ENCODE peak calls at places on chromosomes 1 and 21, in eight cellular contexts. One of them, this sample, is unnamed.

GRCh38 chr1:221806984-221807383 is 65.1 kb upstream of the DUSP10 start:
- DNase-seq in esophagus squamous epithelium: no peak
- DNase-seq in pancreas: no peak
- DNase-seq in fibroblast of mammary gland: no peak
- DNase-seq in mammary epithelial cell: no peak
- DNase-seq in colonic mucosa: no peak
- DNase-seq in lower lobe of right lung: no peak
- DNase-seq in fibroblast of pulmonary artery: no peak
- DNase-seq in this sample: no peak

GRCh38 chr21:37136261-37136660 is 63.2 kb downstream of the TTC3 start:
- DNase-seq in esophagus squamous epithelium: no peak
- DNase-seq in pancreas: no peak
- DNase-seq in fibroblast of mammary gland: no peak
- DNase-seq in mammary epithelial cell: no peak
- DNase-seq in colonic mucosa: no peak
- DNase-seq in lower lobe of right lung: no peak
- DNase-seq in fibroblast of pulmonary artery: no peak
- DNase-seq in this sample: no peak

GRCh38 chr1:203083463-203083921 is 2.3 kb downstream of the MYOG start:
- DNase-seq in esophagus squamous epithelium: no peak
- DNase-seq in pancreas: no peak
- DNase-seq in fibroblast of mammary gland: no peak
- DNase-seq in mammary epithelial cell: no peak
- DNase-seq in colonic mucosa: peak
- DNase-seq in lower lobe of right lung: no peak
- DNase-seq in fibroblast of pulmonary artery: no peak
- DNase-seq in this sample: no peak

GRCh38 chr1:165644064-165644735 is 13.2 kb downstream of the MGST3 start:
- DNase-seq in esophagus squamous epithelium: no peak
- DNase-seq in pancreas: no peak
- DNase-seq in fibroblast of mammary gland: peak
- DNase-seq in mammary epithelial cell: peak
- DNase-seq in colonic mucosa: no peak
- DNase-seq in lower lobe of right lung: no peak
- DNase-seq in fibroblast of pulmonary artery: no peak
- DNase-seq in this sample: no peak

GRCh38 chr1:2382621-2383361 is 8.6 kb downstream of the MORN1 start:
- DNase-seq in esophagus squamous epithelium: no peak
- DNase-seq in pancreas: no peak
- DNase-seq in fibroblast of mammary gland: peak
- DNase-seq in mammary epithelial cell: peak
- DNase-seq in colonic mucosa: peak
- DNase-seq in lower lobe of right lung: peak
- DNase-seq in fibroblast of pulmonary artery: peak
- DNase-seq in this sample: no peak

GRCh38 chr1:97621955-97622354 is 298.9 kb downstream of the DPYD start:
- DNase-seq in esophagus squamous epithelium: no peak
- DNase-seq in pancreas: no peak
- DNase-seq in fibroblast of mammary gland: peak
- DNase-seq in mammary epithelial cell: peak
- DNase-seq in colonic mucosa: no peak
- DNase-seq in lower lobe of right lung: no peak
- DNase-seq in fibroblast of pulmonary artery: no peak
- DNase-seq in this sample: no peak

GRCh38 chr1:48222501-48223242 is at the start of gene SLC5A9:
- DNase-seq in esophagus squamous epithelium: no peak
- DNase-seq in pancreas: peak
- DNase-seq in fibroblast of mammary gland: no peak
- DNase-seq in mammary epithelial cell: no peak
- DNase-seq in colonic mucosa: no peak
- DNase-seq in lower lobe of right lung: no peak
- DNase-seq in fibroblast of pulmonary artery: no peak
- DNase-seq in this sample: no peak

GRCh38 chr1:246608616-246609376 is 42.5 kb downstream of the CNST start:
- DNase-seq in esophagus squamous epithelium: peak
- DNase-seq in pancreas: peak
- DNase-seq in fibroblast of mammary gland: peak
- DNase-seq in mammary epithelial cell: peak
- DNase-seq in colonic mucosa: peak
- DNase-seq in lower lobe of right lung: peak
- DNase-seq in fibroblast of pulmonary artery: peak
- DNase-seq in this sample: peak

GRCh38 chr1:56922070-56922469 is 43.7 kb downstream of the C8B start:
- DNase-seq in esophagus squamous epithelium: no peak
- DNase-seq in pancreas: no peak
- DNase-seq in fibroblast of mammary gland: no peak
- DNase-seq in mammary epithelial cell: no peak
- DNase-seq in colonic mucosa: no peak
- DNase-seq in lower lobe of right lung: no peak
- DNase-seq in fibroblast of pulmonary artery: no peak
- DNase-seq in this sample: no peak

GRCh38 chr1:239630767-239631166 is 244.4 kb downstream of the CHRM3 start:
- DNase-seq in esophagus squamous epithelium: no peak
- DNase-seq in pancreas: no peak
- DNase-seq in fibroblast of mammary gland: no peak
- DNase-seq in mammary epithelial cell: no peak
- DNase-seq in colonic mucosa: no peak
- DNase-seq in lower lobe of right lung: no peak
- DNase-seq in fibroblast of pulmonary artery: no peak
- DNase-seq in this sample: no peak

GRCh38 chr1:24090736-24091135 is 21.2 kb downstream of the MYOM3 start:
- DNase-seq in esophagus squamous epithelium: no peak
- DNase-seq in pancreas: no peak
- DNase-seq in fibroblast of mammary gland: no peak
- DNase-seq in mammary epithelial cell: no peak
- DNase-seq in colonic mucosa: no peak
- DNase-seq in lower lobe of right lung: peak
- DNase-seq in fibroblast of pulmonary artery: no peak
- DNase-seq in this sample: no peak

GRCh38 chr1:24094554-24094953 is 17.4 kb downstream of the MYOM3 start:
- DNase-seq in esophagus squamous epithelium: no peak
- DNase-seq in pancreas: no peak
- DNase-seq in fibroblast of mammary gland: no peak
- DNase-seq in mammary epithelial cell: no peak
- DNase-seq in colonic mucosa: no peak
- DNase-seq in lower lobe of right lung: peak
- DNase-seq in fibroblast of pulmonary artery: no peak
- DNase-seq in this sample: no peak

GRCh38 chr1:24091971-24092482 is 19.9 kb downstream of the MYOM3 start:
- DNase-seq in esophagus squamous epithelium: no peak
- DNase-seq in pancreas: no peak
- DNase-seq in fibroblast of mammary gland: no peak
- DNase-seq in mammary epithelial cell: no peak
- DNase-seq in colonic mucosa: no peak
- DNase-seq in lower lobe of right lung: peak
- DNase-seq in fibroblast of pulmonary artery: no peak
- DNase-seq in this sample: no peak

GRCh38 chr1:24093762-24094161 is 18.2 kb downstream of the MYOM3 start:
- DNase-seq in esophagus squamous epithelium: no peak
- DNase-seq in pancreas: no peak
- DNase-seq in fibroblast of mammary gland: no peak
- DNase-seq in mammary epithelial cell: no peak
- DNase-seq in colonic mucosa: no peak
- DNase-seq in lower lobe of right lung: peak
- DNase-seq in fibroblast of pulmonary artery: no peak
- DNase-seq in this sample: no peak

GRCh38 chr1:24092979-24093378 is 19.0 kb downstream of the MYOM3 start:
- DNase-seq in esophagus squamous epithelium: no peak
- DNase-seq in pancreas: no peak
- DNase-seq in fibroblast of mammary gland: no peak
- DNase-seq in mammary epithelial cell: no peak
- DNase-seq in colonic mucosa: no peak
- DNase-seq in lower lobe of right lung: peak
- DNase-seq in fibroblast of pulmonary artery: no peak
- DNase-seq in this sample: no peak
- H3K4me3 ChIP-seq in esophagus squamous epithelium: no peak
- H3K4me3 ChIP-seq in pancreas: no peak
- H3K4me3 ChIP-seq in fibroblast of mammary gland: no peak
- H3K4me3 ChIP-seq in mammary epithelial cell: no peak
- H3K4me3 ChIP-seq in colonic mucosa: no peak
- H3K4me3 ChIP-seq in lower lobe of right lung: no peak
- H3K4me3 ChIP-seq in fibroblast of pulmonary artery: no peak
- H3K4me3 ChIP-seq in this sample: no peak

GRCh38 chr1:117930173-117930447 is 571 bp downstream of the WDR3 start:
- DNase-seq in esophagus squamous epithelium: no peak
- DNase-seq in pancreas: no peak
- DNase-seq in fibroblast of mammary gland: no peak
- DNase-seq in mammary epithelial cell: no peak
- DNase-seq in colonic mucosa: no peak
- DNase-seq in lower lobe of right lung: no peak
- DNase-seq in fibroblast of pulmonary artery: no peak
- DNase-seq in this sample: no peak

GRCh38 chr1:117932576-117932975 is 3.0 kb downstream of the WDR3 start:
- DNase-seq in esophagus squamous epithelium: no peak
- DNase-seq in pancreas: peak
- DNase-seq in fibroblast of mammary gland: no peak
- DNase-seq in mammary epithelial cell: no peak
- DNase-seq in colonic mucosa: no peak
- DNase-seq in lower lobe of right lung: no peak
- DNase-seq in fibroblast of pulmonary artery: no peak
- DNase-seq in this sample: peak

GRCh38 chr1:117928881-117929339 is 511 bp downstream of the GDAP2 start:
- DNase-seq in esophagus squamous epithelium: no peak
- DNase-seq in pancreas: peak
- DNase-seq in fibroblast of mammary gland: peak
- DNase-seq in mammary epithelial cell: peak
- DNase-seq in colonic mucosa: peak
- DNase-seq in lower lobe of right lung: peak
- DNase-seq in fibroblast of pulmonary artery: peak
- DNase-seq in this sample: peak

GRCh38 chr1:117930484-117930883 is 945 bp downstream of the WDR3 start:
- DNase-seq in esophagus squamous epithelium: no peak
- DNase-seq in pancreas: no peak
- DNase-seq in fibroblast of mammary gland: no peak
- DNase-seq in mammary epithelial cell: peak
- DNase-seq in colonic mucosa: no peak
- DNase-seq in lower lobe of right lung: no peak
- DNase-seq in fibroblast of pulmonary artery: no peak
- DNase-seq in this sample: no peak

DNA sequence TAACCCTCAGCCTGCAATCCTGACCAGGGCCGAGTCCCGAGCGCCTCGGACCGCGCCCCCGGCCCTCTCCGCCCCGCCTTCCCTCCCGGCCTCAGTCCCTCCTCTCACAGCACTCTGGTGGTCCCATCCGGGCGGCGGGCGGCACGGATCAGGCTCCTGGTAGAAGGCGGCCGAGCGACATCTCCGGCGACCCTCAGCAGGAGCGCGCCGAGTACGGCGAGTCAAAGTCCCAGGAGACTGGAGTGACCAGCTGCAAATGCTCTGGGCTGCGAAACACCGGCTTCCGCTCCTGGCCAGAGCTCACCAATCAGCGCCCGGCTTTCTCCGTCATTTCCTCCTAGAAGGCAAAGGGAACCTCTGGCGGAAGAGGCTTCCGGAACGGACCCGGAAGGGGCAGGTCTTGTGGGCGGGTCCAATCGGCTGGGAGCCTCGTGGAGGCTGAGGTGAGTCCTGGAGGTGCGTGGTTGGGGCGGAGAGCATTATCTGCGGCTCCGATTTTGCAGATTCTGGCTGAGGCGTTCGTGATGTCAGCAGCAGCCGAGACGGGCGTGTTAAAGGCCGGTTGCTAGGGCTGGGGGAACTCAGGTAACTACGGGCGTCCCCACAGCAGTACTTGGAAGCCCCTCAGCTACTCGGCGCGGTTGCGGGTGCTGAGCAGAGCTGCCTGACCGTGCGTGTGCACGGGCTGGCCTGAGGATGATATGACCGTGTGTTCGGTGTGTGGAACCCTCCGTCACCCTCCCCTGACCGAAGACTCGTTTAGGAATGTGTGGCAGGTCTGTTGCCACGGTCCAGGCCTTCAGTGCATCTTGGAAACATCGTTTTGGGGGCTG is at the start of the genes GDAP2 and WDR3:
- DNase-seq in esophagus squamous epithelium: peak
- DNase-seq in pancreas: peak
- DNase-seq in fibroblast of mammary gland: peak
- DNase-seq in mammary epithelial cell: peak
- DNase-seq in colonic mucosa: peak
- DNase-seq in lower lobe of right lung: peak
- DNase-seq in fibroblast of pulmonary artery: peak
- DNase-seq in this sample: peak
- TF ChIP-seq CTCF in esophagus squamous epithelium: no peak
- TF ChIP-seq CTCF in pancreas: no peak
- TF ChIP-seq CTCF in fibroblast of mammary gland: no peak
- TF ChIP-seq CTCF in mammary epithelial cell: no peak
- TF ChIP-seq CTCF in colonic mucosa: no peak
- TF ChIP-seq CTCF in lower lobe of right lung: no peak
- TF ChIP-seq CTCF in fibroblast of pulmonary artery: no peak
- TF ChIP-seq CTCF in this sample: no peak

DNA sequence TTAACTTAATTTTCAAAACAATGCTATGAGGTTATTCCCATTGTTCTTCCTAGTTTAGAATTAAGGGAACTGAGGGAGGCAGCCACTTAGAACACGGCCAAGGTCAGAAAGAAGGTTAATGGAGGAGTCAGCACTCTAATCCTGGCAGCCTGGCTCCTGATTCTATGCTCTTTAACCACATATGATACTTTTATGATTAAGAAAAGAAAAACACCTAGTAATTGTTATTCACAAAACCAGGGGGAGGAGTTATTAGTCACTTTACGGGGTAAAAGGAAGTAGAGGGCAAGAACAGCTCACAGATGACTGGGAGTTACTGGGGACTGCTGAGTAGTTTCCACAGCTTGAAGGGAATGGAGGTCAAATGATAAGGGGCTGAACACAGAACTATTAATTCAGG is 38.6 kb downstream of the GADD45A start:
- DNase-seq in esophagus squamous epithelium: no peak
- DNase-seq in pancreas: no peak
- DNase-seq in fibroblast of mammary gland: peak
- DNase-seq in mammary epithelial cell: peak
- DNase-seq in colonic mucosa: no peak
- DNase-seq in lower lobe of right lung: no peak
- DNase-seq in fibroblast of pulmonary artery: peak
- DNase-seq in this sample: no peak
- H3K4me3 ChIP-seq in esophagus squamous epithelium: no peak
- H3K4me3 ChIP-seq in pancreas: no peak
- H3K4me3 ChIP-seq in fibroblast of mammary gland: no peak
- H3K4me3 ChIP-seq in mammary epithelial cell: no peak
- H3K4me3 ChIP-seq in colonic mucosa: no peak
- H3K4me3 ChIP-seq in lower lobe of right lung: no peak
- H3K4me3 ChIP-seq in fibroblast of pulmonary artery: peak
- H3K4me3 ChIP-seq in this sample: no peak

GRCh38 chr1:234515411-234515810 is 36.4 kb upstream of the TARBP1 start:
- DNase-seq in esophagus squamous epithelium: no peak
- DNase-seq in pancreas: no peak
- DNase-seq in fibroblast of mammary gland: peak
- DNase-seq in mammary epithelial cell: peak
- DNase-seq in colonic mucosa: no peak
- DNase-seq in lower lobe of right lung: no peak
- DNase-seq in fibroblast of pulmonary artery: peak
- DNase-seq in this sample: no peak
- TF ChIP-seq CTCF in esophagus squamous epithelium: no peak
- TF ChIP-seq CTCF in pancreas: no peak
- TF ChIP-seq CTCF in fibroblast of mammary gland: no peak
- TF ChIP-seq CTCF in mammary epithelial cell: no peak
- TF ChIP-seq CTCF in colonic mucosa: no peak
- TF ChIP-seq CTCF in lower lobe of right lung: no peak
- TF ChIP-seq CTCF in fibroblast of pulmonary artery: no peak
- TF ChIP-seq CTCF in this sample: no peak

GRCh38 chr1:227437495-227438008 is 119.3 kb upstream of the CDC42BPA start:
- DNase-seq in esophagus squamous epithelium: no peak
- DNase-seq in pancreas: no peak
- DNase-seq in fibroblast of mammary gland: peak
- DNase-seq in mammary epithelial cell: peak
- DNase-seq in colonic mucosa: no peak
- DNase-seq in lower lobe of right lung: no peak
- DNase-seq in fibroblast of pulmonary artery: peak
- DNase-seq in this sample: no peak
- H3K4me3 ChIP-seq in esophagus squamous epithelium: peak
- H3K4me3 ChIP-seq in pancreas: peak
- H3K4me3 ChIP-seq in fibroblast of mammary gland: peak
- H3K4me3 ChIP-seq in mammary epithelial cell: peak
- H3K4me3 ChIP-seq in colonic mucosa: peak
- H3K4me3 ChIP-seq in lower lobe of right lung: peak
- H3K4me3 ChIP-seq in fibroblast of pulmonary artery: peak
- H3K4me3 ChIP-seq in this sample: peak